ENCODE peak calls at places on chromosome 6, in nine cellular contexts. One of them, this sample, is unnamed.

GRCh38 chr6:170279426-170279825 is 11.5 kb downstream of the DLL1 start:
- DNase-seq in transverse colon: no peak
- DNase-seq in suprapubic skin: no peak
- DNase-seq in ovary: no peak
- DNase-seq in upper lobe of left lung: no peak
- DNase-seq in GM12878: no peak
- DNase-seq in A549: no peak
- DNase-seq in HepG2: no peak
- DNase-seq in stomach: no peak
- DNase-seq in this sample: no peak

GRCh38 chr6:7165736-7166296 is 58.1 kb downstream of the RREB1 start:
- DNase-seq in GM12878: no peak
- DNase-seq in transverse colon: no peak
- DNase-seq in stomach: no peak
- DNase-seq in A549: no peak
- DNase-seq in upper lobe of left lung: peak
- DNase-seq in ovary: no peak
- DNase-seq in suprapubic skin: no peak
- DNase-seq in HepG2: no peak
- DNase-seq in this sample: no peak

GRCh38 chr6:134310817-134311216 is 7.1 kb downstream of the SGK1 start:
- DNase-seq in GM12878: no peak
- DNase-seq in suprapubic skin: no peak
- DNase-seq in ovary: no peak
- DNase-seq in upper lobe of left lung: no peak
- DNase-seq in transverse colon: no peak
- DNase-seq in stomach: no peak
- DNase-seq in A549: no peak
- DNase-seq in HepG2: no peak
- DNase-seq in this sample: no peak

GRCh38 chr6:82260890-82261732 is 13.6 kb upstream of the IBTK start:
- DNase-seq in upper lobe of left lung: no peak
- DNase-seq in A549: no peak
- DNase-seq in transverse colon: no peak
- DNase-seq in HepG2: no peak
- DNase-seq in ovary: no peak
- DNase-seq in stomach: no peak
- DNase-seq in GM12878: no peak
- DNase-seq in suprapubic skin: no peak
- DNase-seq in this sample: no peak

GRCh38 chr6:135866445-135867143 is 15.1 kb downstream of the PDE7B start:
- DNase-seq in HepG2: no peak
- DNase-seq in stomach: no peak
- DNase-seq in suprapubic skin: no peak
- DNase-seq in ovary: no peak
- DNase-seq in A549: no peak
- DNase-seq in transverse colon: no peak
- DNase-seq in GM12878: no peak
- DNase-seq in upper lobe of left lung: no peak
- DNase-seq in this sample: no peak

GRCh38 chr6:33895988-33896387 is 92.2 kb upstream of the MLN start:
- DNase-seq in ovary: no peak
- DNase-seq in stomach: no peak
- DNase-seq in upper lobe of left lung: no peak
- DNase-seq in suprapubic skin: no peak
- DNase-seq in GM12878: no peak
- DNase-seq in A549: no peak
- DNase-seq in HepG2: no peak
- DNase-seq in transverse colon: no peak
- DNase-seq in this sample: no peak

GRCh38 chr6:24918641-24919403 is 16.9 kb downstream of the RIPOR2 start:
- DNase-seq in upper lobe of left lung: no peak
- DNase-seq in ovary: no peak
- DNase-seq in A549: no peak
- DNase-seq in HepG2: no peak
- DNase-seq in stomach: no peak
- DNase-seq in GM12878: no peak
- DNase-seq in suprapubic skin: no peak
- DNase-seq in transverse colon: no peak
- DNase-seq in this sample: no peak

GRCh38 chr6:158524311-158524710 is 35.6 kb upstream of the TMEM181 start:
- DNase-seq in GM12878: no peak
- DNase-seq in HepG2: no peak
- DNase-seq in ovary: no peak
- DNase-seq in suprapubic skin: peak
- DNase-seq in A549: no peak
- DNase-seq in transverse colon: no peak
- DNase-seq in stomach: no peak
- DNase-seq in upper lobe of left lung: no peak
- DNase-seq in this sample: no peak

GRCh38 chr6:5510331-5510730 is 249.0 kb downstream of the FARS2 start:
- DNase-seq in GM12878: no peak
- DNase-seq in upper lobe of left lung: peak
- DNase-seq in transverse colon: no peak
- DNase-seq in suprapubic skin: no peak
- DNase-seq in ovary: no peak
- DNase-seq in A549: no peak
- DNase-seq in stomach: no peak
- DNase-seq in HepG2: no peak
- DNase-seq in this sample: no peak

GRCh38 chr6:124960757-124961467 is 1.3 kb upstream of the RNF217 start:
- DNase-seq in transverse colon: no peak
- DNase-seq in ovary: no peak
- DNase-seq in GM12878: no peak
- DNase-seq in A549: no peak
- DNase-seq in HepG2: no peak
- DNase-seq in upper lobe of left lung: no peak
- DNase-seq in stomach: no peak
- DNase-seq in suprapubic skin: no peak
- DNase-seq in this sample: no peak

GRCh38 chr6:101722991-101723579 is 329.6 kb downstream of the GRIK2 start:
- DNase-seq in suprapubic skin: no peak
- DNase-seq in HepG2: no peak
- DNase-seq in A549: no peak
- DNase-seq in transverse colon: no peak
- DNase-seq in ovary: no peak
- DNase-seq in GM12878: no peak
- DNase-seq in stomach: no peak
- DNase-seq in upper lobe of left lung: no peak
- DNase-seq in this sample: no peak

GRCh38 chr6:21333715-21334114 is 259.8 kb upstream of the SOX4 start:
- DNase-seq in upper lobe of left lung: no peak
- DNase-seq in ovary: no peak
- DNase-seq in transverse colon: no peak
- DNase-seq in A549: no peak
- DNase-seq in GM12878: no peak
- DNase-seq in stomach: no peak
- DNase-seq in HepG2: no peak
- DNase-seq in suprapubic skin: no peak
- DNase-seq in this sample: no peak

GRCh38 chr6:132132911-132133639 is 181.9 kb upstream of the CCN2 start:
- DNase-seq in GM12878: no peak
- DNase-seq in upper lobe of left lung: no peak
- DNase-seq in suprapubic skin: no peak
- DNase-seq in ovary: no peak
- DNase-seq in transverse colon: no peak
- DNase-seq in A549: no peak
- DNase-seq in stomach: no peak
- DNase-seq in HepG2: no peak
- DNase-seq in this sample: no peak

GRCh38 chr6:30044630-30045029 is 16.4 kb upstream of the POLR1H start:
- DNase-seq in stomach: no peak
- DNase-seq in suprapubic skin: no peak
- DNase-seq in upper lobe of left lung: no peak
- DNase-seq in GM12878: no peak
- DNase-seq in transverse colon: no peak
- DNase-seq in ovary: no peak
- DNase-seq in HepG2: no peak
- DNase-seq in A549: no peak
- DNase-seq in this sample: no peak

GRCh38 chr6:18122128-18123093 is at the start of gene NHLRC1:
- DNase-seq in transverse colon: peak
- DNase-seq in suprapubic skin: peak
- DNase-seq in A549: peak
- DNase-seq in upper lobe of left lung: peak
- DNase-seq in ovary: peak
- DNase-seq in HepG2: peak
- DNase-seq in stomach: peak
- DNase-seq in GM12878: peak
- DNase-seq in this sample: peak

GRCh38 chr6:136647363-136647763 is 97.1 kb upstream of the MAP7 start:
- DNase-seq in stomach: peak
- DNase-seq in ovary: peak
- DNase-seq in suprapubic skin: no peak
- DNase-seq in upper lobe of left lung: no peak
- DNase-seq in GM12878: peak
- DNase-seq in HepG2: no peak
- DNase-seq in transverse colon: no peak
- DNase-seq in A549: no peak
- DNase-seq in this sample: no peak

GRCh38 chr6:137942736-137943135 is 75.7 kb downstream of the TNFAIP3 start:
- DNase-seq in A549: no peak
- DNase-seq in ovary: no peak
- DNase-seq in transverse colon: no peak
- DNase-seq in suprapubic skin: no peak
- DNase-seq in upper lobe of left lung: no peak
- DNase-seq in HepG2: no peak
- DNase-seq in GM12878: no peak
- DNase-seq in stomach: no peak
- DNase-seq in this sample: no peak

GRCh38 chr6:111589366-111589765 is 16.3 kb downstream of the TRAF3IP2 start:
- DNase-seq in ovary: no peak
- DNase-seq in stomach: no peak
- DNase-seq in GM12878: no peak
- DNase-seq in HepG2: peak
- DNase-seq in A549: peak
- DNase-seq in suprapubic skin: no peak
- DNase-seq in upper lobe of left lung: no peak
- DNase-seq in transverse colon: no peak
- DNase-seq in this sample: no peak

GRCh38 chr6:123276439-123277045 is 280.5 kb downstream of the CLVS2 start:
- DNase-seq in GM12878: no peak
- DNase-seq in ovary: no peak
- DNase-seq in suprapubic skin: no peak
- DNase-seq in upper lobe of left lung: no peak
- DNase-seq in stomach: no peak
- DNase-seq in transverse colon: no peak
- DNase-seq in HepG2: no peak
- DNase-seq in A549: no peak
- DNase-seq in this sample: no peak

GRCh38 chr6:43260791-43261190 is 17.5 kb downstream of the TTBK1 start:
- DNase-seq in ovary: no peak
- DNase-seq in suprapubic skin: no peak
- DNase-seq in transverse colon: no peak
- DNase-seq in A549: no peak
- DNase-seq in GM12878: no peak
- DNase-seq in stomach: no peak
- DNase-seq in HepG2: no peak
- DNase-seq in upper lobe of left lung: no peak
- DNase-seq in this sample: no peak
- TF ChIP-seq EP300 in ovary: no peak
- TF ChIP-seq EP300 in suprapubic skin: no peak
- TF ChIP-seq EP300 in transverse colon: no peak
- TF ChIP-seq EP300 in A549: no peak
- TF ChIP-seq EP300 in GM12878: no peak
- TF ChIP-seq EP300 in stomach: no peak
- TF ChIP-seq EP300 in HepG2: no peak
- TF ChIP-seq EP300 in upper lobe of left lung: no peak
- TF ChIP-seq EP300 in this sample: no peak

DNA sequence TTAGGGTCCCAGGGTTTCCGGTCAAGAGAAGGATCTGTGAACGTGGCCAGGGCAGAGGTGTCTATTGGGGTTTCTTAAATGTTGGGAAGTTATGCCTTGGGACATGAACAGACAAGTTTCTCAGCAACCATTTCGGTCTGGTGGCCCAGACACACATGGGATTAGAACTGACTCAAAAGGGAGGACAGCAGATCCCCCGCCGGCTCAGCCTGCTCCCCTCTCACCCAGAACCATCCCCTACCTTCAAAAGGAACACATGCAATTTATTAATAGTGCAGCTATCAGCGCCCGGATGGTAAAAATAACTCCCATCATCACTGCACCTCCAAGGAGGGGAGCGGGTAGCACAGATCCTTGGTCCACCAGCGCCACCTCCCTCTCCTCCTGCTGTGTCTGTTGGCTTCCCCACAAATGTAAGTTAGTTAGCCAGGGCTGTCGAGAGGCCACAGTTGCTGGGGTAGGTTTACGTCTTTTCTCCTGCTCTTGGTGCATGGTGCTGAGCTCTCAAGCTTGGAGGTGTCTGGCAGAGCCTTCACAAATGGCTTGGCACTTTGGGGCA is 77.1 kb downstream of the TRAM2 start:
- DNase-seq in stomach: no peak
- DNase-seq in A549: no peak
- DNase-seq in transverse colon: no peak
- DNase-seq in upper lobe of left lung: no peak
- DNase-seq in GM12878: no peak
- DNase-seq in suprapubic skin: no peak
- DNase-seq in HepG2: no peak
- DNase-seq in ovary: no peak
- DNase-seq in this sample: no peak
- TF ChIP-seq EP300 in stomach: no peak
- TF ChIP-seq EP300 in A549: no peak
- TF ChIP-seq EP300 in transverse colon: no peak
- TF ChIP-seq EP300 in upper lobe of left lung: no peak
- TF ChIP-seq EP300 in GM12878: no peak
- TF ChIP-seq EP300 in suprapubic skin: no peak
- TF ChIP-seq EP300 in HepG2: no peak
- TF ChIP-seq EP300 in ovary: no peak
- TF ChIP-seq EP300 in this sample: no peak

GRCh38 chr6:659716-660581 is 3.0 kb upstream of the HUS1B start:
- DNase-seq in transverse colon: no peak
- DNase-seq in suprapubic skin: no peak
- DNase-seq in A549: no peak
- DNase-seq in GM12878: no peak
- DNase-seq in upper lobe of left lung: no peak
- DNase-seq in ovary: no peak
- DNase-seq in stomach: no peak
- DNase-seq in HepG2: no peak
- DNase-seq in this sample: no peak
- TF ChIP-seq EP300 in transverse colon: no peak
- TF ChIP-seq EP300 in suprapubic skin: no peak
- TF ChIP-seq EP300 in A549: no peak
- TF ChIP-seq EP300 in GM12878: no peak
- TF ChIP-seq EP300 in upper lobe of left lung: no peak
- TF ChIP-seq EP300 in ovary: no peak
- TF ChIP-seq EP300 in stomach: no peak
- TF ChIP-seq EP300 in HepG2: no peak
- TF ChIP-seq EP300 in this sample: no peak

DNA sequence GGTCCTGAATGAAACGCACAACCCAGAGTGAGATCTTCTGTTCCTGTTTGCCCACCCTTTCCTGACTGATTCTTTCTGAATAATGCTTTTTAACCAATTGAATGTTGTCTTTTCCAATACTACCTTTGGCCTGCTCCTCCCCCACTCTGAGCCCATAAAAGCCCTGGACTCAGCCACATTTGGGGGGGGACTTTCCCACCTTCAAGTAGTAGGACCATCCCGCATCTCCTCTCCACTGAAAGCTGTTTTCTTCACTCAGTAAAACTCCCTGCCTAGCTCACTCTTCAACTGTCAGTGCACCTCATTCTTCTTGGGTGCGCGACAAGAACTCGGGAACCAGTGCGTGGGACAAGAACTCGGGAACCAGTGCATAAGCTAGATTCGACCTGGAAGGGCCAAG is 77.9 kb downstream of the EPB41L2 start:
- DNase-seq in suprapubic skin: no peak
- DNase-seq in HepG2: no peak
- DNase-seq in ovary: no peak
- DNase-seq in transverse colon: no peak
- DNase-seq in A549: no peak
- DNase-seq in stomach: no peak
- DNase-seq in GM12878: no peak
- DNase-seq in upper lobe of left lung: no peak
- DNase-seq in this sample: no peak
- TF ChIP-seq EP300 in suprapubic skin: no peak
- TF ChIP-seq EP300 in HepG2: no peak
- TF ChIP-seq EP300 in ovary: no peak
- TF ChIP-seq EP300 in transverse colon: no peak
- TF ChIP-seq EP300 in A549: no peak
- TF ChIP-seq EP300 in stomach: no peak
- TF ChIP-seq EP300 in GM12878: no peak
- TF ChIP-seq EP300 in upper lobe of left lung: no peak
- TF ChIP-seq EP300 in this sample: no peak